ENCODE peak calls at places on chromosomes 13 and 19, in five cellular contexts. T, S, C, Q and W are unnamed samples.

GRCh38 chr19:16619456-16619855 is 8.5 kb downstream of the MED26 start:
- DNase-seq in T (no peak), S (no peak), C (no peak), Q (no peak), W (no peak)

GRCh38 chr19:46611791-46612190 is 10.7 kb downstream of the CALM3 start:
- DNase-seq in T (no peak), S (no peak), C (no peak), Q (no peak), W (no peak)

GRCh38 chr19:1745589-1746031 is 7.7 kb upstream of the ONECUT3 start:
- DNase-seq in T (no peak), S (no peak), C (no peak), Q (no peak), W (no peak)

GRCh38 chr19:50569938-50570540 is 1.8 kb upstream of the LRRC4B start:
- DNase-seq in T (no peak), S (no peak), C (no peak), Q (no peak), W (no peak)

GRCh38 chr19:495047-495439 is 1.2 kb upstream of the MADCAM1 start:
- DNase-seq in T (no peak), S (no peak), C (no peak), Q (no peak), W (no peak)

GRCh38 chr13:66984241-66984640 is 245.9 kb downstream of the PCDH9 start:
- DNase-seq in T (no peak), S (no peak), C (no peak), Q (no peak), W (peak)

GRCh38 chr19:38512277-38512676 is 78.8 kb downstream of the RYR1 start:
- DNase-seq in T (no peak), S (no peak), C (no peak), Q (no peak), W (no peak)

GRCh38 chr13:109500146-109500773 is 286.1 kb downstream of the IRS2 start:
- DNase-seq in T (no peak), S (no peak), C (no peak), Q (no peak), W (no peak)

GRCh38 chr19:46913852-46914430 is 53.1 kb downstream of the ARHGAP35 start:
- DNase-seq in T (peak), S (peak), C (peak), Q (no peak), W (peak)

GRCh38 chr19:48961051-48961649 is 4.0 kb upstream of the FTL start:
- DNase-seq in T (no peak), S (no peak), C (no peak), Q (no peak), W (no peak)

GRCh38 chr13:20840590-20840989 is 62.0 kb downstream of the XPO4 start:
- DNase-seq in T (no peak), S (no peak), C (no peak), Q (no peak), W (no peak)

GRCh38 chr19:16210168-16210567 is 12.5 kb downstream of the AP1M1 start:
- DNase-seq in T (no peak), S (no peak), C (no peak), Q (no peak), W (no peak)

GRCh38 chr19:51246153-51246552 is 4.7 kb upstream of the SIGLECL1 start:
- DNase-seq in T (no peak), S (no peak), C (peak), Q (no peak), W (no peak)

GRCh38 chr13:36131215-36131930 is at the start of gene DCLK1:
- DNase-seq in T (no peak), S (peak), C (no peak), Q (peak), W (peak)